ENCODE peak calls at places on chromosomes 1 and 21, in nine cellular contexts. N is GM23338; I is right atrium auricular region; J is mucosa of descending colon; V is heart right ventricle; B is body of pancreas; O is heart left ventricle; C is CD8-positive, alpha-beta T cell; P is IMR-90. Z is an unnamed sample.

GRCh38 chr1:231058416-231059109 is 18.5 kb upstream of the FAM89A start:
- DNase-seq in I (no peak), N (no peak), C (no peak), V (no peak), O (no peak), B (no peak), J (no peak), P (no peak), Z (no peak)

GRCh38 chr1:26005392-26006105 is 7.7 kb upstream of the PAFAH2 start:
- DNase-seq in I (no peak), B (no peak), V (no peak), N (no peak), O (no peak), P (no peak), J (no peak), C (no peak), Z (no peak)

GRCh38 chr1:159181328-159182024 is 10.1 kb downstream of the CADM3 start:
- DNase-seq in C (no peak), B (no peak), O (no peak), J (no peak), P (no peak), I (no peak), V (no peak), N (no peak), Z (no peak)

GRCh38 chr21:36209626-36210171 is 53.1 kb downstream of the DOP1B start:
- DNase-seq in I (no peak), N (peak; percentile 91), P (peak; percentile 82), V (peak; percentile 19), C (peak; percentile 38), B (peak; percentile 73), O (no peak), J (no peak), Z (no peak)

GRCh38 chr1:86582161-86582560 is 35.3 kb downstream of the CLCA4 start:
- DNase-seq in P (no peak), I (no peak), O (no peak), N (no peak), V (no peak), B (no peak), J (no peak), C (no peak), Z (no peak)

GRCh38 chr21:41956926-41957729 is 3.3 kb upstream of the C2CD2 start:
- DNase-seq in C (no peak), O (no peak), B (no peak), J (no peak), P (peak; percentile 93), I (no peak), V (no peak), N (no peak), Z (no peak)

GRCh38 chr1:70909262-70909817 is 138.3 kb downstream of the PTGER3 start:
- DNase-seq in O (no peak), J (no peak), N (no peak), B (no peak), V (no peak), C (no peak), I (no peak), P (no peak), Z (no peak)

GRCh38 chr1:48285525-48285924 is 63.0 kb downstream of the SLC5A9 start:
- DNase-seq in J (no peak), V (no peak), O (no peak), N (no peak), P (no peak), C (no peak), B (no peak), I (no peak), Z (no peak)

GRCh38 chr1:233673146-233673946 is 59.4 kb downstream of the KCNK1 start:
- DNase-seq in P (no peak), B (no peak), O (no peak), J (no peak), N (no peak), V (no peak), I (no peak), C (no peak), Z (no peak)

GRCh38 chr1:91529856-91530255 is 29.2 kb downstream of the CDC7 start:
- DNase-seq in B (no peak), I (no peak), O (no peak), C (no peak), V (no peak), N (no peak), P (peak; percentile 73), J (no peak), Z (no peak)

GRCh38 chr1:98903261-98903660 is 101.4 kb downstream of the PLPPR5 start:
- DNase-seq in V (no peak), O (no peak), P (peak; percentile 88), C (no peak), N (no peak), J (no peak), B (no peak), I (no peak), Z (no peak)

GRCh38 chr1:114462963-114463362 is 48.0 kb downstream of the TRIM33 start:
- DNase-seq in P (no peak), J (no peak), C (no peak), O (no peak), N (no peak), B (no peak), I (no peak), V (no peak), Z (no peak)

GRCh38 chr1:52037402-52037814 is 3.8 kb upstream of the KTI12 start:
- DNase-seq in O (no peak), V (no peak), P (peak; percentile 77), C (no peak), I (no peak), N (no peak), B (peak; percentile 18), J (no peak), Z (no peak)

GRCh38 chr1:56825436-56825835 is 6.2 kb upstream of the FYB2 start:
- DNase-seq in J (no peak), B (no peak), I (no peak), V (no peak), N (no peak), P (peak; percentile 21), O (no peak), C (no peak), Z (no peak)

GRCh38 chr1:27350673-27351540 is 9.1 kb downstream of the SYTL1 start:
- DNase-seq in C (no peak), O (peak; percentile 66), J (peak; percentile 64), P (no peak), I (no peak), B (no peak), N (peak; percentile 99), V (peak; percentile 70), Z (no peak)
- TF ChIP-seq CTCF in C (no peak), O (no peak), J (no peak), P (no peak), I (peak; percentile 32), B (no peak), N (peak; percentile 51), V (no peak), Z (no peak)

GRCh38 chr1:201755200-201755599 is 73.8 kb upstream of the IPO9 start:
- DNase-seq in I (no peak), V (no peak), P (no peak), O (no peak), N (no peak), J (no peak), C (no peak), B (no peak), Z (no peak)

GRCh38 chr1:201756411-201756810 is 72.5 kb upstream of the IPO9 start:
- DNase-seq in B (no peak), I (no peak), C (no peak), P (peak; percentile 80), O (no peak), V (no peak), N (no peak), J (no peak), Z (no peak)

GRCh38 chr1:201753492-201753891 is 75.5 kb upstream of the IPO9 start:
- DNase-seq in O (no peak), P (peak; percentile 41), V (no peak), I (no peak), C (no peak), N (no peak), J (no peak), B (no peak), Z (no peak)

GRCh38 chr1:201752333-201752732 is 76.6 kb upstream of the IPO9 start:
- DNase-seq in O (no peak), V (no peak), N (no peak), C (no peak), I (no peak), P (no peak), B (no peak), J (no peak), Z (no peak)

GRCh38 chr1:201754353-201754752 is 74.6 kb upstream of the IPO9 start:
- DNase-seq in P (peak; percentile 40), I (no peak), N (peak; percentile 22), O (no peak), V (no peak), B (no peak), C (no peak), J (no peak), Z (no peak)
- H3K4me1 ChIP-seq in P (peaks cover 35% of the 10 kb centered on the region), I (peaks cover 40% of the 10 kb centered on the region), N (peaks cover 53% of the 10 kb centered on the region), O (peaks cover 80% of the 10 kb centered on the region), V (peaks cover 97% of the 10 kb centered on the region), B (no peaks in the 10 kb centered on the region), C (no peaks in the 10 kb centered on the region), J (no peaks in the 10 kb centered on the region), Z (peaks cover 15% of the 10 kb centered on the region)

DNA sequence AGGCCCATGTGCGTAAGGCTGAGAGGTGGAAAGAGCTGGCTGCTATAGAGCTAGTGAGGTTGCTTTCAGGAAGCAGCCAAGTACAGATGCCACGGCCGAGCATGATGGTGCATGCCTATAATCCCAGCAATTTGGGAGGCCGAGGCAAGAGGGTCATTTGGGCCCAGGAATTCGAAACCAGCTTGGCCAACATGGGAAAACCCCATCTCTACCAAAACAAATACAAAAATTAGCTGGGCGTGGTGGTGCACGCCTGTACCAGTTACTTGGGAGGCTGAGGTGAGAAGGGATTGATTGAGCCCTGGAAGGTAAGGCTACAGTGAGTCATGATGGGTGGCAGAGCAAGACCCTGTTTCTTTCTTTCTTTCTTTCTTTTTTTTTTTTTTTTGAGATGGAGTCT is 2.7 kb downstream of the CCDC24 start:
- DNase-seq in J (no peak), O (no peak), V (no peak), C (no peak), B (no peak), I (no peak), P (no peak), N (no peak), Z (no peak)
- TF ChIP-seq CTCF in J (no peak), O (no peak), V (no peak), C (no peak), B (no peak), I (no peak), P (no peak), N (no peak), Z (no peak)

GRCh38 chr1:29177022-29177705 is 4.5 kb downstream of the SRSF4 start:
- DNase-seq in O (no peak), I (no peak), N (no peak), B (no peak), J (no peak), V (no peak), P (no peak), C (no peak), Z (no peak)

GRCh38 chr1:29180497-29181412 is 945 bp downstream of the SRSF4 start:
- DNase-seq in N (peak; percentile 53), B (no peak), O (no peak), J (no peak), P (no peak), I (peak; percentile 63), C (peak; percentile 21), V (no peak), Z (no peak)

GRCh38 chr1:29179641-29180184 is 2.0 kb downstream of the SRSF4 start:
- DNase-seq in O (no peak), N (no peak), V (no peak), B (no peak), J (no peak), P (no peak), C (no peak), I (no peak), Z (no peak)

GRCh38 chr1:29172415-29172814 is 9.3 kb downstream of the SRSF4 start:
- DNase-seq in P (no peak), J (no peak), N (no peak), B (no peak), O (no peak), C (no peak), I (no peak), V (no peak), Z (no peak)

GRCh38 chr1:29176567-29176966 is 5.1 kb downstream of the SRSF4 start:
- DNase-seq in V (no peak), J (no peak), P (no peak), N (no peak), O (no peak), B (no peak), I (no peak), C (no peak), Z (no peak)
- H3K4me1 ChIP-seq in V (peaks cover 50% of the 10 kb centered on the region), J (peaks cover 44% of the 10 kb centered on the region), P (peaks cover 10% of the 10 kb centered on the region), N (peaks cover 34% of the 10 kb centered on the region), O (peaks cover 41% of the 10 kb centered on the region), B (peaks cover 54% of the 10 kb centered on the region), I (peaks cover 56% of the 10 kb centered on the region), C (peaks cover 51% of the 10 kb centered on the region), Z (peaks cover 16% of the 10 kb centered on the region)

Z was measured in uterus.